ENCODE peak calls at places on chromosomes 7 and 10, in seven cellular contexts. M is H9, O is spleen, Y is body of pancreas, E is colonic mucosa, B is astrocyte, W is fibroblast of lung. D is an unnamed sample.

GRCh38 chr10:109207361-109207760 is 716.0 kb downstream of the XPNPEP1 start:
- DNase-seq in Y (no peak), M (no peak), O (no peak), B (no peak), E (no peak), W (peak; percentile 16), D (no peak)

GRCh38 chr7:80334185-80334584 is 177.7 kb downstream of the GNAT3 start:
- DNase-seq in Y (no peak), B (no peak), O (no peak), M (no peak), E (peak; percentile 21), W (no peak), D (no peak)

GRCh38 chr10:29372920-29373319 is 84.0 kb downstream of the LYZL1 start:
- DNase-seq in W (no peak), E (no peak), O (no peak), M (no peak), B (no peak), Y (no peak), D (no peak)

GRCh38 chr10:17882557-17882956 is 69.2 kb upstream of the SLC39A12 start:
- DNase-seq in B (peak; percentile 12), Y (no peak), O (no peak), E (no peak), W (peak; percentile 23), M (no peak), D (no peak)

GRCh38 chr10:59180689-59181270 is 4.3 kb downstream of the PHYHIPL start:
- DNase-seq in M (no peak), O (no peak), E (no peak), W (no peak), Y (no peak), B (no peak), D (no peak)

GRCh38 chr7:112495156-112495788 is 14.5 kb downstream of the LSMEM1 start:
- DNase-seq in O (no peak), Y (no peak), E (no peak), W (no peak), B (no peak), M (no peak), D (no peak)

GRCh38 chr10:50286996-50287803 is 35.9 kb upstream of the ASAH2 start:
- DNase-seq in W (no peak), O (no peak), M (no peak), B (no peak), Y (no peak), E (no peak), D (peak; percentile 77)

GRCh38 chr7:39624202-39624807 is 933 bp downstream of the RALA start:
- DNase-seq in B (no peak), O (no peak), W (peak; percentile 35), E (peak; percentile 47), M (no peak), Y (peak; percentile 14), D (no peak)

GRCh38 chr10:90007226-90007625 is 305.8 kb downstream of the KIF20B start:
- DNase-seq in O (no peak), Y (no peak), M (no peak), B (peak; percentile 87), W (peak; percentile 89), E (no peak), D (no peak)

GRCh38 chr10:60466267-60467201 is 76.9 kb upstream of the ANK3 start:
- DNase-seq in E (no peak), O (no peak), M (no peak), W (peak; percentile 37), B (peak; percentile 36), Y (no peak), D (no peak)

GRCh38 chr10:28087675-28088351 is 88.9 kb upstream of the ODAD2 start:
- DNase-seq in M (no peak), B (peak; percentile 67), O (no peak), W (peak; percentile 72), E (no peak), Y (no peak), D (no peak)

GRCh38 chr7:135715055-135715522 is 12.9 kb downstream of the SLC13A4 start:
- DNase-seq in Y (no peak), O (no peak), E (no peak), W (no peak), B (no peak), M (no peak), D (no peak)

GRCh38 chr7:23276381-23276780 is 22.8 kb upstream of the MALSU1 start:
- DNase-seq in B (no peak), O (no peak), W (no peak), E (no peak), Y (no peak), M (peak; percentile 66), D (no peak)

GRCh38 chr10:44056206-44056605 is 328.7 kb downstream of the CXCL12 start:
- DNase-seq in E (no peak), O (no peak), Y (no peak), W (no peak), M (no peak), B (no peak), D (peak; percentile 88)

GRCh38 chr10:75266945-75267344 is 31.2 kb upstream of the COMTD1 start:
- DNase-seq in B (no peak), E (no peak), O (no peak), M (no peak), W (peak; percentile 11), Y (no peak), D (no peak)

GRCh38 chr10:75276029-75276872 is 40.5 kb upstream of the COMTD1 start:
- DNase-seq in W (no peak), B (no peak), E (peak; percentile 71), M (peak; percentile 55), O (no peak), Y (no peak), D (no peak)

GRCh38 chr10:75269605-75270004 is 33.8 kb upstream of the COMTD1 start:
- DNase-seq in W (no peak), Y (no peak), O (no peak), E (no peak), B (no peak), M (no peak), D (no peak)

GRCh38 chr10:75272896-75273295 is 37.1 kb upstream of the COMTD1 start:
- DNase-seq in B (no peak), M (no peak), E (no peak), O (no peak), Y (peak; percentile 36), W (no peak), D (no peak)
- H3K4me1 ChIP-seq in B (no peaks in the 10 kb centered on the region), M (no peaks in the 10 kb centered on the region), E (no peaks in the 10 kb centered on the region), O (no peaks in the 10 kb centered on the region), Y (peaks cover 15% of the 10 kb centered on the region), W (peaks cover 4% of the 10 kb centered on the region), D (peaks cover 20% of the 10 kb centered on the region)

DNA sequence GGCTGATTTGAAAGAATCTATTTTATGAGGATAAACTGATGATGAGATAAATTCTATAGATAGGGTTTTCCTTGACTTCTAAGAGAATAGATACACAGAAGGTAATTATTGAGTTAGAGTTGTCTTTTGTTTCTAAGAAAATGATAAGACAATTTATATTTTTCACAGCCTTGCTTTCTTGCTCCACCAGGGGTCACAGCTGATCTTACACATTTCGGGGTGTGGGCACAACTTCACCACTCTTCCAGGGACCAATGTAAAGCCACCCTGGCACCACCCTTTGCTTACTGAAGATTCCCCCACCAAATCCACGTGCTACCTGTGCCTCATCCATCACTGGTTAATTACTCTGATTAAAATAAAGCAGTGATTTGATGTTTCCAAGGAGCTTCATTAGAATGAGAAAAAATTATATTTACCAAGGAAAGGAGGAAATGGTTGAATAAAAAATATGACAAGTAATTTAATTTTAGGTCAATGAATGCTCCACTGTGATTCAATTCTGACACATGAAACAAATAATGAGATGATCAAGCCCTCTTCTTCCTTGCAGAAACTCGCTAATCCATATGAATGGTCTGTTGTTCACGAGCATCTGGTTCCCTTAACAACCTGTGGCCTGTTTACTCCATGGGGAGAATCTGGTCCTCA is 177.3 kb upstream of the TNS3 start:
- DNase-seq in E (no peak), M (no peak), O (no peak), B (no peak), W (no peak), Y (no peak), D (no peak)
- TF ChIP-seq CTCF in E (no peak), M (peak; percentile 36), O (peak; percentile 7), B (peak; percentile 20), W (peak; percentile 40), Y (no peak), D (peak; percentile 13)

GRCh38 chr7:114933665-114934064 is 11.8 kb downstream of the MDFIC start:
- DNase-seq in Y (no peak), E (no peak), M (no peak), O (no peak), B (no peak), W (no peak), D (no peak)

GRCh38 chr7:114930829-114931655 is 9.1 kb downstream of the MDFIC start:
- DNase-seq in W (peak; percentile 84), B (peak; percentile 81), Y (no peak), E (no peak), M (no peak), O (no peak), D (no peak)

GRCh38 chr7:114934758-114935157 is 12.9 kb downstream of the MDFIC start:
- DNase-seq in E (no peak), O (no peak), W (peak; percentile 34), M (no peak), B (no peak), Y (no peak), D (no peak)

GRCh38 chr7:114931656-114932011 is 9.7 kb downstream of the MDFIC start:
- DNase-seq in E (no peak), O (no peak), Y (no peak), B (no peak), M (no peak), W (no peak), D (no peak)

DNA sequence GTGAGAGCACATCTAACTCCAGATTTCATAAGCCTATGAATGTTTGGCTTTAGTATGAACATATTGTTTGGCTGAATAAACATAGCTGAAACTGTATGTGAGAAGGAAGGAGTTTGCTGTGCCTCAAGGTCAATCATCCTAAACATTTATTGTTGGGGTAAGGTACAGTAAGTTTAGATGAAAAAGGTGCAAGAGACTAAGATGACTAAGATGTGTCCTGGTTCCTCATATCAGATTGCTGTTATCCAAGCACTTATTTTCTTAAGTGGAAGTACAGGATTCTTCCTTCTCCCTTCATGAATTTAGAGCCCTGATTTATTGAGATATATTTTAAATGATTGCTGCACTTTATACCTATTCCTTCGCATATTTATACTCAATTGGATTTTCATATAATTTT is 12.2 kb downstream of the MDFIC start:
- DNase-seq in B (no peak), O (no peak), M (no peak), E (no peak), W (no peak), Y (no peak), D (no peak)
- H3K4me1 ChIP-seq in B (peaks cover 15% of the 10 kb centered on the region), O (peaks cover 87% of the 10 kb centered on the region), M (no peaks in the 10 kb centered on the region), E (no peaks in the 10 kb centered on the region), W (peaks cover 9% of the 10 kb centered on the region), Y (no peaks in the 10 kb centered on the region), D (peaks cover 70% of the 10 kb centered on the region)

GRCh38 chr7:90705391-90706066 is 109.4 kb downstream of the CDK14 start:
- DNase-seq in W (no peak), E (no peak), B (no peak), M (no peak), O (no peak), Y (no peak), D (no peak)

GRCh38 chr7:90710466-90710850 is 114.3 kb downstream of the CDK14 start:
- DNase-seq in B (no peak), E (no peak), M (no peak), O (no peak), Y (no peak), W (no peak), D (no peak)

GRCh38 chr7:90706067-90706716 is 110.1 kb downstream of the CDK14 start:
- DNase-seq in O (no peak), B (peak; percentile 41), W (peak; percentile 44), E (no peak), Y (no peak), M (no peak), D (no peak)

GRCh38 chr7:90709501-90710465 is 113.7 kb downstream of the CDK14 start:
- DNase-seq in E (no peak), O (no peak), M (no peak), B (peak; percentile 68), W (peak; percentile 74), Y (peak; percentile 58), D (no peak)

GRCh38 chr7:90708841-90709317 is 112.8 kb downstream of the CDK14 start:
- DNase-seq in Y (peak; percentile 79), B (peak; percentile 19), M (peak; percentile 66), W (peak; percentile 32), E (peak; percentile 63), O (no peak), D (no peak)
- TF ChIP-seq CTCF in Y (peak; percentile 96), B (peak; percentile 57), M (peak; percentile 93), W (peak; percentile 60), E (peak; percentile 63), O (peak; percentile 60), D (peak; percentile 39)